ENCODE peak calls at places on chromosomes 5 and 9, in eight cellular contexts. K, G, M, V, S, C, W and P are unnamed samples.

GRCh38 chr5:53547226-53547625 is 13.2 kb upstream of the NDUFS4 start:
- DNase-seq in K (no peak), G (no peak), M (no peak), V (no peak), S (no peak), C (no peak), W (no peak), P (no peak)

GRCh38 chr5:156597276-156597675 is 252.8 kb upstream of the PPP1R2B start:
- DNase-seq in K (no peak), G (no peak), M (no peak), V (no peak), S (no peak), C (no peak), W (no peak), P (no peak)

GRCh38 chr5:145941096-145941676 is 4.8 kb downstream of the SH3RF2 start:
- DNase-seq in K (no peak), G (no peak), M (no peak), V (no peak), S (no peak), C (no peak), W (no peak), P (no peak)

GRCh38 chr5:132473019-132473531 is 17.5 kb downstream of the IRF1 start:
- DNase-seq in K (peak), G (peak), M (no peak), V (no peak), S (no peak), C (no peak), W (no peak), P (no peak)

GRCh38 chr9:2622361-2623045 is 916 bp downstream of the VLDLR start:
- DNase-seq in K (no peak), G (peak), M (peak), V (peak), S (no peak), C (no peak), W (peak), P (peak)

GRCh38 chr5:80054682-80055081 is 19.5 kb downstream of the THBS4 start:
- DNase-seq in K (no peak), G (no peak), M (peak), V (no peak), S (no peak), C (no peak), W (no peak), P (no peak)

GRCh38 chr5:140261403-140262171 is 41.3 kb downstream of the PFDN1 start:
- DNase-seq in K (peak), G (peak), M (peak), V (no peak), S (no peak), C (no peak), W (no peak), P (no peak)

GRCh38 chr9:88925471-88925870 is 65.8 kb upstream of the S1PR3 start:
- DNase-seq in K (no peak), G (no peak), M (no peak), V (no peak), S (no peak), C (no peak), W (no peak), P (no peak)

GRCh38 chr5:32426440-32427151 is 17.9 kb downstream of the ZFR start:
- DNase-seq in K (no peak), G (no peak), M (no peak), V (peak), S (no peak), C (no peak), W (no peak), P (no peak)

GRCh38 chr9:38329980-38330379 is 62.5 kb upstream of the ALDH1B1 start:
- DNase-seq in K (no peak), G (no peak), M (no peak), V (no peak), S (no peak), C (no peak), W (no peak), P (no peak)

GRCh38 chr5:128706269-128706668 is 168.2 kb upstream of the FBN2 start:
- DNase-seq in K (no peak), G (no peak), M (no peak), V (no peak), S (no peak), C (no peak), W (no peak), P (no peak)